ENCODE peak calls at places on chromosomes 7 and 10, in ten cellular contexts. W, F, D, M, Z, P, E, S, Y and G are unnamed samples.

GRCh38 chr10:126334272-126334671 is 54.0 kb downstream of the ADAM12 start:
- DNase-seq in P (no peak), M (no peak), Z (no peak), Y (no peak), W (no peak), D (no peak), F (no peak), E (no peak), S (peak), G (no peak)

GRCh38 chr10:128047991-128048826 is 78.0 kb downstream of the MKI67 start:
- DNase-seq in S (no peak), W (no peak), D (peak), P (peak), F (no peak), M (no peak), Z (no peak), E (peak), Y (no peak), G (peak)

GRCh38 chr7:155961241-155962190 is 149.3 kb upstream of the SHH start:
- DNase-seq in Z (no peak), M (no peak), E (peak), D (no peak), F (no peak), S (no peak), Y (peak), W (no peak), P (peak), G (no peak)

GRCh38 chr10:91975438-91975837 is 51.9 kb downstream of the BTAF1 start:
- DNase-seq in M (no peak), Y (no peak), F (peak), P (no peak), D (no peak), Z (no peak), E (no peak), W (no peak), S (no peak), G (no peak)

GRCh38 chr10:112852308-112852707 is 97.7 kb upstream of the TCF7L2 start:
- DNase-seq in Z (no peak), F (no peak), W (no peak), P (no peak), S (no peak), M (no peak), D (no peak), E (no peak), Y (no peak), G (peak)

GRCh38 chr10:112955736-112956421 is 5.8 kb downstream of the TCF7L2 start:
- DNase-seq in Z (peak), W (no peak), D (no peak), F (peak), Y (peak), E (no peak), S (peak), P (no peak), M (no peak), G (no peak)

GRCh38 chr10:24727811-24728210 is 4.1 kb upstream of the ARHGAP21 start:
- DNase-seq in W (no peak), P (no peak), E (no peak), S (peak), M (no peak), Z (no peak), Y (no peak), F (peak), D (no peak), G (no peak)

GRCh38 chr7:16318463-16318862 is 102.9 kb downstream of the CRPPA start:
- DNase-seq in Z (no peak), W (no peak), F (no peak), S (no peak), E (no peak), M (no peak), Y (no peak), D (no peak), P (no peak), G (no peak)

GRCh38 chr10:99859585-99859984 is 77.1 kb downstream of the ABCC2 start:
- DNase-seq in E (no peak), F (peak), S (no peak), P (no peak), Z (no peak), Y (peak), W (no peak), M (peak), D (no peak), G (no peak)

GRCh38 chr10:23404461-23404980 is 34.4 kb upstream of the OTUD1 start:
- DNase-seq in W (no peak), S (peak), Z (no peak), P (no peak), Y (no peak), D (no peak), F (no peak), E (no peak), M (no peak), G (no peak)

GRCh38 chr10:14439451-14440259 is 108.9 kb upstream of the FRMD4A start:
- DNase-seq in D (no peak), S (peak), Y (no peak), P (no peak), W (no peak), M (no peak), E (no peak), Z (no peak), F (peak), G (no peak)

GRCh38 chr7:17233643-17234397 is 64.6 kb upstream of the AHR start:
- DNase-seq in W (peak), E (no peak), Z (no peak), P (peak), Y (peak), F (peak), D (no peak), S (peak), M (no peak), G (no peak)

GRCh38 chr10:8137272-8137680 is 82.8 kb downstream of the GATA3 start:
- DNase-seq in F (no peak), P (peak), E (no peak), W (no peak), S (no peak), D (no peak), M (no peak), Y (no peak), Z (no peak), G (no peak)

GRCh38 chr10:68154211-68154497 is 44.9 kb downstream of the MYPN start:
- DNase-seq in P (no peak), Z (peak), M (no peak), E (no peak), F (peak), D (no peak), W (no peak), S (peak), Y (no peak), G (peak)

GRCh38 chr7:44085549-44085948 is 3.2 kb upstream of the POLM start:
- DNase-seq in P (no peak), D (no peak), Y (no peak), S (no peak), W (no peak), Z (no peak), E (no peak), M (no peak), F (no peak), G (peak)

GRCh38 chr10:3811331-3811870 is 26.4 kb upstream of the KLF6 start:
- DNase-seq in Y (no peak), F (peak), P (peak), W (no peak), S (peak), E (no peak), D (no peak), Z (peak), M (no peak), G (no peak)

GRCh38 chr10:119651514-119652327 is 541 bp downstream of the BAG3 start:
- DNase-seq in W (no peak), Z (no peak), D (no peak), M (peak), E (no peak), Y (no peak), S (no peak), P (no peak), F (peak), G (peak)

GRCh38 chr10:4242561-4243035 is 457.6 kb upstream of the KLF6 start:
- DNase-seq in P (no peak), F (peak), D (no peak), S (peak), Z (peak), M (no peak), W (no peak), E (no peak), Y (peak), G (no peak)

GRCh38 chr7:97226541-97226940 is 109.0 kb downstream of the SDHAF3 start:
- DNase-seq in D (no peak), S (no peak), Z (no peak), W (no peak), E (no peak), Y (no peak), F (no peak), M (no peak), P (no peak), G (no peak)

GRCh38 chr10:76444034-76444800 is 1012.8 kb downstream of the LRMDA start:
- DNase-seq in Z (no peak), D (peak), Y (no peak), M (no peak), E (no peak), F (no peak), S (no peak), W (no peak), P (no peak), G (no peak)

GRCh38 chr10:14971867-14972448 is 12.8 kb downstream of the MEIG1 start:
- DNase-seq in Y (no peak), D (no peak), F (peak), M (no peak), W (peak), S (peak), Z (no peak), P (peak), E (no peak), G (no peak)

GRCh38 chr10:21502371-21502765 is 23.1 kb downstream of the SKIDA1 start:
- DNase-seq in M (no peak), E (no peak), Z (no peak), P (no peak), S (no peak), F (no peak), Y (no peak), W (no peak), D (no peak), G (no peak)

GRCh38 chr7:28128608-28129007 is 52.0 kb downstream of the JAZF1 start:
- DNase-seq in P (no peak), S (peak), E (no peak), Z (no peak), W (no peak), M (no peak), D (no peak), F (no peak), Y (no peak), G (no peak)

GRCh38 chr7:85489498-85489897 is 302.6 kb upstream of the SEMA3D start:
- DNase-seq in Y (peak), Z (no peak), W (no peak), S (peak), D (no peak), F (peak), M (no peak), P (no peak), E (no peak), G (no peak)

GRCh38 chr10:115975506-115975905 is 297.5 kb downstream of the GFRA1 start:
- DNase-seq in S (no peak), D (no peak), F (no peak), E (no peak), P (no peak), W (no peak), Y (no peak), M (no peak), Z (no peak), G (no peak)

GRCh38 chr10:33887188-33887587 is 552.7 kb upstream of the NRP1 start:
- DNase-seq in Y (no peak), D (no peak), P (no peak), E (no peak), M (no peak), W (no peak), S (no peak), F (no peak), Z (no peak), G (no peak)

GRCh38 chr10:117503170-117503885 is 39.2 kb upstream of the EMX2 start:
- DNase-seq in P (no peak), F (no peak), Z (peak), D (peak), E (peak), W (no peak), S (peak), M (no peak), Y (no peak), G (no peak)

GRCh38 chr7:55234408-55234807 is 130.7 kb upstream of the LANCL2 start:
- DNase-seq in P (no peak), W (no peak), M (no peak), Z (no peak), Y (no peak), D (no peak), S (no peak), E (no peak), F (no peak), G (no peak)

GRCh38 chr10:70302292-70302691 is 18.5 kb upstream of the NPFFR1 start:
- DNase-seq in Z (peak), S (peak), Y (no peak), E (peak), W (no peak), M (no peak), P (no peak), F (no peak), D (no peak), G (no peak)

GRCh38 chr7:34087892-34088891 is 182.9 kb downstream of the BMPER start:
- DNase-seq in F (peak), Z (no peak), E (no peak), P (no peak), D (no peak), W (no peak), M (peak), Y (no peak), S (peak), G (no peak)